ENCODE peak calls at places on chromosomes 6 and 20, in ten cellular contexts. F is keratinocyte, Y is Caco-2, Z is lower lobe of right lung, L is endothelial cell of umbilical vein, I is body of pancreas, R is H1, N is tibial artery, V is pancreas, J is ovary. M is an unnamed sample. For H3K36me3, the result is how much of the 10 kb centered on the place peaks cover.

GRCh38 chr6:31641370-31641769 is 11.1 kb downstream of the BAG6 start:
- DNase-seq in F (no peak), Y (no peak), Z (no peak), L (no peak), I (no peak), R (no peak), N (no peak), V (no peak), J (no peak), M (no peak)

GRCh38 chr6:142926494-142927273 is 18.3 kb downstream of the HIVEP2 start:
- DNase-seq in F (no peak), Y (peak), Z (peak), L (peak), I (peak), R (peak), N (peak), V (peak), J (peak), M (peak)

GRCh38 chr6:93036835-93037234 is 382.5 kb downstream of the EPHA7 start:
- DNase-seq in F (no peak), Y (no peak), Z (no peak), L (peak), I (no peak), R (no peak), N (no peak), V (no peak), J (no peak), M (no peak)

GRCh38 chr20:44089987-44090674 is 96.9 kb downstream of the JPH2 start:
- DNase-seq in F (peak), Y (peak), Z (no peak), L (peak), I (peak), R (no peak), N (peak), V (peak), J (no peak), M (no peak)

GRCh38 chr6:159510141-159510540 is 182.9 kb downstream of the SOD2 start:
- DNase-seq in F (no peak), Y (no peak), Z (no peak), L (no peak), I (no peak), R (no peak), N (no peak), V (no peak), J (no peak), M (no peak)

GRCh38 chr6:168025831-168026325 is 28.4 kb downstream of the KIF25 start:
- DNase-seq in F (no peak), Y (no peak), Z (no peak), L (no peak), I (no peak), R (peak), N (no peak), V (no peak), J (no peak), M (peak)

GRCh38 chr6:112879920-112880413 is 532.8 kb downstream of the RFPL4B start:
- DNase-seq in F (no peak), Y (peak), Z (peak), L (no peak), I (peak), R (peak), N (no peak), V (peak), J (no peak), M (no peak)

GRCh38 chr6:162726997-162727346 is 594 bp downstream of the PRKN start:
- DNase-seq in F (no peak), Y (no peak), Z (no peak), L (no peak), I (peak), R (no peak), N (no peak), V (no peak), J (no peak), M (no peak)

GRCh38 chr6:16205377-16206144 is 32.8 kb upstream of the GMPR start:
- DNase-seq in F (no peak), Y (peak), Z (no peak), L (peak), I (no peak), R (no peak), N (no peak), V (no peak), J (no peak), M (no peak)

GRCh38 chr6:40558102-40558501 is 29.1 kb downstream of the LRFN2 start:
- DNase-seq in F (no peak), Y (no peak), Z (no peak), L (no peak), I (no peak), R (no peak), N (no peak), V (no peak), J (no peak), M (no peak)

DNA sequence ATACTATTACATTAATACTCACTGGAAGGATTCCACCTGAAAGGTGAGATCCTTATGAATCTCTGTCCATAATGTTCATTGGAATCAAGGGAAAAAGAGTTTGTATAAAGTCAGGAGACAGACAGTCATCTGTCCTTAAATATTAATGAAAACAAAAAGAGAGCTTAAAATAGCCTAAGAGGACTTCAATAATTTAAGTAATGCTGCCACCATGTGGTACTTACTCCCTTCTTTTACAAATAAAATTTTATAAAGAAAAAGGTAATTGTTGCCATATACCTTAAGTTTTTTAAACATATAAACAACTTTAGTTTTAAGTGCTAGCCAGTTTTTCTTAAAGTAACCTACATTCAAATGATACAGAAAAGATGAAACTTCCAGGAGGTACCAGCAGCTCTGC is 5.1 kb downstream of the BLOC1S5 start:
- DNase-seq in F (no peak), Y (no peak), Z (no peak), L (peak), I (no peak), R (no peak), N (no peak), V (no peak), J (no peak), M (no peak)
- TF ChIP-seq CTCF in F (no peak), Y (no peak), Z (peak), L (peak), I (peak), R (no peak), N (no peak), V (no peak), J (no peak), M (peak)

GRCh38 chr6:134173936-134174789 is 121.7 kb upstream of the SLC2A12 start:
- DNase-seq in F (no peak), Y (peak), Z (peak), L (peak), I (peak), R (peak), N (peak), V (peak), J (peak), M (peak)

GRCh38 chr6:134170844-134171243 is 118.4 kb upstream of the SLC2A12 start:
- DNase-seq in F (no peak), Y (no peak), Z (no peak), L (no peak), I (no peak), R (no peak), N (no peak), V (no peak), J (peak), M (no peak)

GRCh38 chr6:134173007-134173690 is 120.7 kb upstream of the SLC2A12 start:
- DNase-seq in F (no peak), Y (no peak), Z (no peak), L (no peak), I (no peak), R (no peak), N (no peak), V (no peak), J (no peak), M (no peak)

GRCh38 chr6:134171517-134171916 is 119.1 kb upstream of the SLC2A12 start:
- DNase-seq in F (no peak), Y (no peak), Z (no peak), L (no peak), I (no peak), R (no peak), N (no peak), V (no peak), J (no peak), M (no peak)

DNA sequence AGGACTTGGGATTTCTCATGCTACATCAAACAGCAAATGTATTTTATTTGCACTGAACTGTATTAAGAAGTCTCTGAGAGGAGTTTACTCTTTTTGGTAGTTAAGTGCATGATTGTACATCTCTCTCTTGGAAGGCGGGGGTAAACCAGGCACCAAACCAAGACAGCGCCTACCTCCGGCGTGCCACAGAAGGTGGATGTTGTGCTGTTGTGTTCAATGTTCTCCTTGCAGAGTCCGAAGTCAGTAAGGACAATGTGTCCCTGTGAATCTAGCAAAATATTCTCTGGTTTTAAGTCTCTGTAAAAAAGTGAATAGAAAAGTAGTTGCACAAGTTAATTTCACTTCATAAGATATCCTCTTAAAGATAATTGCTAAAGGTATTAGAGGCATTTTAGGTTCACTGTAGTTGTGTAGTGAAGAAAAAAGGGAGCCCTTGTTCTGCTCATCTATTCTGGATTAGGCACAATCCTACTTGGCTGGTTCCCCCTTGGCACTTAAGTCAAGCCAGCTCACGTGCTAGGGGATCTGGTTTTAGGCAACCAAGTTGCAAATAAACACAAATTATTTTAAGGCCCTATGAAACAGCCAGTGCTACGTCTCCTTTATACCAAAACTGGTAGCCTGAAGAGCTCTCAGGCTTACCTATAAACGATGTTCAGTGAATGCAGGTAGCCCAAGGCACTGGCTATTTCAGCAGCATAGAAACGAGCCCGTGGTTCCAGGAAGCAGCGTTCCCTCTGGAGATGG is 119.8 kb upstream of the SLC2A12 start:
- DNase-seq in F (no peak), Y (no peak), Z (no peak), L (no peak), I (no peak), R (no peak), N (no peak), V (no peak), J (no peak), M (no peak)
- H3K36me3 ChIP-seq in F (under half), Y (under half), Z (half or more), L (half or more), I (under half), R (under half), N (under half), V (under half), J (under half), M (half or more)

GRCh38 chr6:157943964-157944283 is 37.7 kb upstream of the SYNJ2 start:
- DNase-seq in F (no peak), Y (no peak), Z (no peak), L (no peak), I (no peak), R (no peak), N (no peak), V (no peak), J (no peak), M (no peak)

GRCh38 chr6:157943249-157943963 is 38.3 kb upstream of the SYNJ2 start:
- DNase-seq in F (no peak), Y (no peak), Z (no peak), L (no peak), I (no peak), R (no peak), N (no peak), V (no peak), J (no peak), M (no peak)

GRCh38 chr6:157944983-157945931 is 36.4 kb upstream of the SYNJ2 start:
- DNase-seq in F (no peak), Y (no peak), Z (no peak), L (no peak), I (no peak), R (no peak), N (no peak), V (no peak), J (no peak), M (no peak)

GRCh38 chr6:157946053-157946617 is 35.5 kb upstream of the SYNJ2 start:
- DNase-seq in F (no peak), Y (no peak), Z (no peak), L (no peak), I (no peak), R (no peak), N (no peak), V (no peak), J (no peak), M (no peak)

DNA sequence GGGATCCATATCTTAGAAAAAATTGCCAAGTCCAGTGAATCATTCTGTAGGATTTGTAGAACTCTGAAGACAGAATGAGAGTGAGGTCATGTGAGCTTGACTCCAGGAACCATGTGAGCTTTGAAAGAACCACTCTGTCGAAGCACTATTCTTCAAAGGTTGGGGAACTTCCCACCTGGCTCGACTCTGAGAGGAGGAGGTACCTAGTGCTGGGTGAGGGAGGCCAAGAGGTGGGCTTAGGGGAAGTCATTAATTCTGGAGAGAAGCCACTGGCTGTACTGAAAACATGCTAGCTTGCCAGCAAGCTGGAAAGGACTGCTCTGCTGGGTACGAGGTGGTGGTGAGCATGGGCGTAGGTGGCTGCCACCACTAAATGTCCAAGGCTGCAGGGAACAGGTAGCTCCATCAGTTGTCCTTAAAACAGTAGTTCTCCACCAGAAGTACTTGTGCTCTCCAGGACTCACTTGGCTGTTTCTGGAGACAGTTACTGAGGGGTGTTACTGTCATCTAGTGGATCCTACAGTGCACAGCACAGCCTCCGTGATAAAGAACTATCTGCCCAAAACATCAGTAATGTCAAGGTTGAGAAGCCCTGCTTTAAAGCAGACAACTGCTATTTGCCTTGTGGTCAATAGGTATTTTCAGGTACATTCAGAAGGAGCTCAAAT is 34.7 kb upstream of the SYNJ2 start:
- DNase-seq in F (no peak), Y (peak), Z (no peak), L (no peak), I (no peak), R (no peak), N (no peak), V (no peak), J (no peak), M (no peak)
- TF ChIP-seq CTCF in F (peak), Y (peak), Z (peak), L (no peak), I (peak), R (peak), N (no peak), V (no peak), J (no peak), M (no peak)

GRCh38 chr20:49138431-49138830 is 49.7 kb downstream of the STAU1 start:
- DNase-seq in F (no peak), Y (no peak), Z (no peak), L (no peak), I (no peak), R (no peak), N (no peak), V (no peak), J (no peak), M (no peak)
- H3K36me3 ChIP-seq in F (under half), Y (under half), Z (half or more), L (under half), I (under half), R (under half), N (under half), V (under half), J (under half), M (under half)

GRCh38 chr6:50124572-50124971 is 74.8 kb upstream of the DEFB112 start:
- DNase-seq in F (no peak), Y (no peak), Z (no peak), L (no peak), I (no peak), R (no peak), N (no peak), V (no peak), J (no peak), M (no peak)
- TF ChIP-seq CTCF in F (no peak), Y (no peak), Z (no peak), L (no peak), I (no peak), R (no peak), N (no peak), V (no peak), J (no peak), M (no peak)

GRCh38 chr20:35503281-35503680 is 26.2 kb downstream of the C20orf173 start:
- DNase-seq in F (no peak), Y (no peak), Z (no peak), L (no peak), I (no peak), R (no peak), N (no peak), V (no peak), J (no peak), M (no peak)
- H3K36me3 ChIP-seq in F (under half), Y (under half), Z (half or more), L (under half), I (under half), R (half or more), N (half or more), V (under half), J (under half), M (half or more)

DNA sequence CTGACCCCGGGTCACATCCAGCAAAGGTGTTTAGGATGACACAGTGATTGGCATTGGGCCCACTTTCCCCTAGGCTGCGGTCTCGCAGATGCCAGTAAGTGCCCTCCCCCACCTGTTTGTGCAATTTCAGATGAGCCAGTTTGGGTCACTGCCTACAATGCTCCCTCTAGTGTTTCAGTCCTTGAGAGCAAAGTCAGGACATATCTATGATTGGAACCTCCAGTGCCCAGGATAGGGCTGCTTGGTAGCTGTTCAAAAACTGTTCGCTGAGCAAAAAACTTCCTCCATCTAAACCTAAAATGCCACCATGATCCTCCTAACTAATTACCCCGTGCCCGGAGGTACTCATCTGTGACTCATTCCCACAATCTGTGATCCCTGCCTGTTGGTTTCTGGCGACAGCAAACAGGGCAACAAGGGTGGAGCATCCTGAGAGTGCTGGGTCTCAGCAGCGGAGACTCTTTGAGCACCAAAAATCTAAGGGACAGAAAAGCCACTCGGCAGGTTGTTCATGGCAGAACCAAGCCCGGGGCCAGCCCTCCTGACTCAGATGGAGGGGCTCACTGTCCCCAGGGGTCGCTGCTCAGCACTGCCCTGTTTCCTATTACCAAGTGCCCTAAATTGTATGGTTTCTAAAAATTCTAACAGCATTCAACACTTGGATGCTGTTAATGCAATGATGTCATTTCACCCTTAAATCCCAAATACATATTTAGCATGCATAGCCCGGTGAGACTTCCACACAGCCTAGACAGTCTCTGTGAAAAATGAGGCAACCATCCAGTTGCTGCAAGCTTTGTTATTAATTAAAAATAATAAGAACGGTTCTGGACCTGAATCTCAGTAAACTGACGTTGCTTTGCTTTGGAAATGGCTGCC is 5.0 kb downstream of the VSX1 start:
- DNase-seq in F (peak), Y (peak), Z (no peak), L (no peak), I (peak), R (no peak), N (no peak), V (peak), J (no peak), M (peak)
- TF ChIP-seq CTCF in F (peak), Y (peak), Z (no peak), L (no peak), I (peak), R (peak), N (no peak), V (no peak), J (no peak), M (no peak)

GRCh38 chr20:38004416-38004815 is 28.8 kb downstream of the TTI1 start:
- DNase-seq in F (no peak), Y (no peak), Z (no peak), L (no peak), I (no peak), R (no peak), N (no peak), V (no peak), J (no peak), M (no peak)
- H3K36me3 ChIP-seq in F (under half), Y (under half), Z (half or more), L (under half), I (under half), R (half or more), N (under half), V (under half), J (under half), M (under half)

DNA sequence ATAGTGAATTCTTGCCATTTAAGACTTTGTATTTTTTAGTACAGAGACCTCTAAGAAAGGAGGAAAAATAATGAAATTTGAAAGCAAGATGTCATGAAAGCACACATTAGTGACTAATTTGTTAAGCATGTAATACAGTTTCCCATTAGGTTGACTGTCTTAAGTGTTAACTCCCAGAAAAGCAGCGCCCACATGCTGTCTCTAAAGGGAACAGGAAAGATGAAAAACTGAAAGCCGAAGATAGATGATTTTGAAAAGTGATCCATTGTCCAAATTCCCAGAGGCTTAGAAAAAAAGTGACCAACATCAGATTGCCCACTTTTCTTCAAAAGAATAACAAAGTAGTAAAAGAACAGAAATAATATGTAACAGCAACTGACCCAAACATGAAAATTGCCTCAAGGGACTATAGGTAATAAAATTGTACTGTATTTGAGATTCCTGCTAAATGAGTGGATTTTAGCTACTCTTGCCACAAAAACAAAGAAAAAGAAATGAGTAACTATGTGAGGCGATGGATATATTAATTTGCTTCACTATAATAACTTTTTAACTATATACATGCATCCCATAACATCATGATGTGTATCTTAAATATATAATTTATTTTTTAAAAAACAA is 83.2 kb upstream of the OGFRL1 start:
- DNase-seq in F (no peak), Y (no peak), Z (no peak), L (no peak), I (no peak), R (no peak), N (no peak), V (no peak), J (no peak), M (no peak)
- TF ChIP-seq CTCF in F (no peak), Y (no peak), Z (no peak), L (no peak), I (no peak), R (no peak), N (no peak), V (no peak), J (no peak), M (no peak)

GRCh38 chr6:82195619-82196018 is 51.9 kb downstream of the IBTK start:
- DNase-seq in F (no peak), Y (no peak), Z (no peak), L (no peak), I (no peak), R (no peak), N (no peak), V (no peak), J (no peak), M (no peak)

GRCh38 chr6:82196159-82196558 is 51.4 kb downstream of the IBTK start:
- DNase-seq in F (no peak), Y (no peak), Z (no peak), L (no peak), I (no peak), R (no peak), N (no peak), V (no peak), J (no peak), M (no peak)

GRCh38 chr6:82197784-82198183 is 49.8 kb downstream of the IBTK start:
- DNase-seq in F (no peak), Y (no peak), Z (no peak), L (peak), I (no peak), R (no peak), N (no peak), V (no peak), J (no peak), M (no peak)
- H3K36me3 ChIP-seq in F (under half), Y (under half), Z (half or more), L (under half), I (under half), R (half or more), N (half or more), V (under half), J (under half), M (half or more)